ENCODE peak calls at places on chromosomes 5 and 9, in six cellular contexts. One of them, this sample, is unnamed.

GRCh38 chr5:112511920-112512319 is 92.8 kb upstream of the EPB41L4A start:
- DNase-seq in foreskin keratinocyte: no peak
- DNase-seq in heart right ventricle: no peak
- DNase-seq in mesothelial cell of epicardium: no peak
- DNase-seq in keratinocyte: no peak
- DNase-seq in nephron progenitor cell: no peak
- DNase-seq in this sample: no peak

GRCh38 chr5:923473-923873 is 30.8 kb downstream of the TRIP13 start:
- DNase-seq in keratinocyte: no peak
- DNase-seq in heart right ventricle: peak; percentile 88
- DNase-seq in foreskin keratinocyte: peak; percentile 33
- DNase-seq in nephron progenitor cell: peak; percentile 88
- DNase-seq in mesothelial cell of epicardium: peak; percentile 83
- DNase-seq in this sample: peak; percentile 87

GRCh38 chr9:116274293-116274692 is 120.7 kb downstream of the PAPPA start:
- DNase-seq in keratinocyte: no peak
- DNase-seq in nephron progenitor cell: no peak
- DNase-seq in foreskin keratinocyte: no peak
- DNase-seq in mesothelial cell of epicardium: no peak
- DNase-seq in heart right ventricle: no peak
- DNase-seq in this sample: no peak

GRCh38 chr5:181205735-181206401 is 872 bp upstream of the TRIM7 start:
- DNase-seq in nephron progenitor cell: peak; percentile 44
- DNase-seq in keratinocyte: no peak
- DNase-seq in foreskin keratinocyte: peak; percentile 40
- DNase-seq in mesothelial cell of epicardium: no peak
- DNase-seq in heart right ventricle: no peak
- DNase-seq in this sample: peak; percentile 20

GRCh38 chr9:93124793-93125192 is 9.3 kb downstream of the NINJ1 start:
- DNase-seq in keratinocyte: no peak
- DNase-seq in nephron progenitor cell: no peak
- DNase-seq in foreskin keratinocyte: no peak
- DNase-seq in heart right ventricle: no peak
- DNase-seq in mesothelial cell of epicardium: no peak
- DNase-seq in this sample: no peak

GRCh38 chr5:150523472-150524350 is 15.8 kb downstream of the NDST1 start:
- DNase-seq in nephron progenitor cell: peak; percentile 33
- DNase-seq in heart right ventricle: no peak
- DNase-seq in keratinocyte: no peak
- DNase-seq in foreskin keratinocyte: no peak
- DNase-seq in mesothelial cell of epicardium: no peak
- DNase-seq in this sample: peak; percentile 26

GRCh38 chr9:113479150-113479761 is 15.7 kb downstream of the RGS3 start:
- DNase-seq in mesothelial cell of epicardium: no peak
- DNase-seq in keratinocyte: no peak
- DNase-seq in nephron progenitor cell: no peak
- DNase-seq in heart right ventricle: no peak
- DNase-seq in foreskin keratinocyte: no peak
- DNase-seq in this sample: no peak

GRCh38 chr9:114911167-114911821 is 19.1 kb downstream of the TNFSF8 start:
- DNase-seq in nephron progenitor cell: peak; percentile 11
- DNase-seq in keratinocyte: no peak
- DNase-seq in heart right ventricle: no peak
- DNase-seq in mesothelial cell of epicardium: no peak
- DNase-seq in foreskin keratinocyte: peak; percentile 51
- DNase-seq in this sample: no peak

GRCh38 chr9:33374634-33375237 is 27.6 kb downstream of the AQP7 start:
- DNase-seq in keratinocyte: peak; percentile 40
- DNase-seq in nephron progenitor cell: peak; percentile 73
- DNase-seq in heart right ventricle: no peak
- DNase-seq in foreskin keratinocyte: peak; percentile 66
- DNase-seq in mesothelial cell of epicardium: peak; percentile 72
- DNase-seq in this sample: peak; percentile 62

GRCh38 chr9:86809968-86810367 is 137.3 kb downstream of the GAS1 start:
- DNase-seq in nephron progenitor cell: no peak
- DNase-seq in keratinocyte: no peak
- DNase-seq in mesothelial cell of epicardium: no peak
- DNase-seq in foreskin keratinocyte: no peak
- DNase-seq in heart right ventricle: no peak
- DNase-seq in this sample: no peak

GRCh38 chr9:61671276-61671973 is 481.6 kb downstream of the SPATA31A7 start:
- DNase-seq in mesothelial cell of epicardium: no peak
- DNase-seq in keratinocyte: no peak
- DNase-seq in nephron progenitor cell: no peak
- DNase-seq in foreskin keratinocyte: no peak
- DNase-seq in heart right ventricle: no peak
- DNase-seq in this sample: no peak

GRCh38 chr5:176864755-176865154 is 34.4 kb downstream of the HK3 start:
- DNase-seq in foreskin keratinocyte: no peak
- DNase-seq in keratinocyte: no peak
- DNase-seq in mesothelial cell of epicardium: no peak
- DNase-seq in nephron progenitor cell: no peak
- DNase-seq in heart right ventricle: no peak
- DNase-seq in this sample: no peak

GRCh38 chr9:127918201-127919107 is 1.6 kb upstream of the ST6GALNAC4 start:
- DNase-seq in foreskin keratinocyte: no peak
- DNase-seq in heart right ventricle: peak; percentile 51
- DNase-seq in keratinocyte: no peak
- DNase-seq in nephron progenitor cell: no peak
- DNase-seq in mesothelial cell of epicardium: no peak
- DNase-seq in this sample: no peak
- TF ChIP-seq CTCF in foreskin keratinocyte: no peak
- TF ChIP-seq CTCF in heart right ventricle: no peak
- TF ChIP-seq CTCF in keratinocyte: no peak
- TF ChIP-seq CTCF in nephron progenitor cell: peak; percentile 8
- TF ChIP-seq CTCF in mesothelial cell of epicardium: no peak
- TF ChIP-seq CTCF in this sample: no peak

DNA sequence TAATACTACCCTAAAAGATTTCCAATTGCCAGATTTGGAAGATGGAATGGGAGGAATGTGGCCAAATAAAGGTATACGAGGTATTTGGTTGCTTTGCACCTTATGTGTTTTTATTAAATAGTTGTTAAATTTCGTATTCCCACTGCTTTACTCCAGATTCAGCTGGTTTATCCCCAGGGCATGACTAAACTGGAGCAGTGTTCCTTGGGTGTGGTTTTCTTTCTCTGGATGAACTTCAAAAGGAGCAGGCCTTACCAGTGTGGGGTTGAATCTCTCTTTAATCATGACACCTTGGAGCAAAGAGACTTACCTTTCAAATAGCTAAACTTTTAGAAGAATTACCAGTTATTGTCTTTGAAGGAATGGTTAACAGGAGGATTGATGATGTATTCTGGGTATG is 121.7 kb upstream of the BNC2 start:
- DNase-seq in nephron progenitor cell: no peak
- DNase-seq in heart right ventricle: no peak
- DNase-seq in keratinocyte: no peak
- DNase-seq in mesothelial cell of epicardium: no peak
- DNase-seq in foreskin keratinocyte: peak; percentile 39
- DNase-seq in this sample: no peak
- TF ChIP-seq CTCF in nephron progenitor cell: no peak
- TF ChIP-seq CTCF in heart right ventricle: no peak
- TF ChIP-seq CTCF in keratinocyte: no peak
- TF ChIP-seq CTCF in mesothelial cell of epicardium: no peak
- TF ChIP-seq CTCF in foreskin keratinocyte: no peak
- TF ChIP-seq CTCF in this sample: no peak

GRCh38 chr9:84667571-84668203 is 1.8 kb upstream of the NTRK2 start:
- DNase-seq in keratinocyte: no peak
- DNase-seq in foreskin keratinocyte: peak; percentile 64
- DNase-seq in mesothelial cell of epicardium: peak; percentile 45
- DNase-seq in nephron progenitor cell: peak; percentile 34
- DNase-seq in heart right ventricle: no peak
- DNase-seq in this sample: peak; percentile 17
- TF ChIP-seq CTCF in keratinocyte: peak; percentile 45
- TF ChIP-seq CTCF in foreskin keratinocyte: peak; percentile 58
- TF ChIP-seq CTCF in mesothelial cell of epicardium: peak; percentile 51
- TF ChIP-seq CTCF in nephron progenitor cell: peak; percentile 55
- TF ChIP-seq CTCF in heart right ventricle: no peak
- TF ChIP-seq CTCF in this sample: peak; percentile 67

GRCh38 chr9:83177747-83178146 is 114.8 kb upstream of the RASEF start:
- DNase-seq in nephron progenitor cell: no peak
- DNase-seq in mesothelial cell of epicardium: no peak
- DNase-seq in foreskin keratinocyte: no peak
- DNase-seq in keratinocyte: no peak
- DNase-seq in heart right ventricle: no peak
- DNase-seq in this sample: no peak

GRCh38 chr9:83185517-83186192 is 122.7 kb upstream of the RASEF start:
- DNase-seq in keratinocyte: no peak
- DNase-seq in heart right ventricle: no peak
- DNase-seq in foreskin keratinocyte: no peak
- DNase-seq in nephron progenitor cell: no peak
- DNase-seq in mesothelial cell of epicardium: no peak
- DNase-seq in this sample: no peak

GRCh38 chr9:83178717-83179116 is 115.8 kb upstream of the RASEF start:
- DNase-seq in foreskin keratinocyte: no peak
- DNase-seq in mesothelial cell of epicardium: no peak
- DNase-seq in heart right ventricle: no peak
- DNase-seq in keratinocyte: no peak
- DNase-seq in nephron progenitor cell: no peak
- DNase-seq in this sample: no peak

GRCh38 chr9:83186354-83186753 is 123.4 kb upstream of the RASEF start:
- DNase-seq in heart right ventricle: no peak
- DNase-seq in foreskin keratinocyte: no peak
- DNase-seq in keratinocyte: no peak
- DNase-seq in nephron progenitor cell: no peak
- DNase-seq in mesothelial cell of epicardium: no peak
- DNase-seq in this sample: no peak

GRCh38 chr9:83182071-83182470 is 119.1 kb upstream of the RASEF start:
- DNase-seq in heart right ventricle: no peak
- DNase-seq in keratinocyte: no peak
- DNase-seq in mesothelial cell of epicardium: no peak
- DNase-seq in foreskin keratinocyte: no peak
- DNase-seq in nephron progenitor cell: no peak
- DNase-seq in this sample: no peak
- TF ChIP-seq CTCF in heart right ventricle: no peak
- TF ChIP-seq CTCF in keratinocyte: no peak
- TF ChIP-seq CTCF in mesothelial cell of epicardium: no peak
- TF ChIP-seq CTCF in foreskin keratinocyte: no peak
- TF ChIP-seq CTCF in nephron progenitor cell: no peak
- TF ChIP-seq CTCF in this sample: no peak

DNA sequence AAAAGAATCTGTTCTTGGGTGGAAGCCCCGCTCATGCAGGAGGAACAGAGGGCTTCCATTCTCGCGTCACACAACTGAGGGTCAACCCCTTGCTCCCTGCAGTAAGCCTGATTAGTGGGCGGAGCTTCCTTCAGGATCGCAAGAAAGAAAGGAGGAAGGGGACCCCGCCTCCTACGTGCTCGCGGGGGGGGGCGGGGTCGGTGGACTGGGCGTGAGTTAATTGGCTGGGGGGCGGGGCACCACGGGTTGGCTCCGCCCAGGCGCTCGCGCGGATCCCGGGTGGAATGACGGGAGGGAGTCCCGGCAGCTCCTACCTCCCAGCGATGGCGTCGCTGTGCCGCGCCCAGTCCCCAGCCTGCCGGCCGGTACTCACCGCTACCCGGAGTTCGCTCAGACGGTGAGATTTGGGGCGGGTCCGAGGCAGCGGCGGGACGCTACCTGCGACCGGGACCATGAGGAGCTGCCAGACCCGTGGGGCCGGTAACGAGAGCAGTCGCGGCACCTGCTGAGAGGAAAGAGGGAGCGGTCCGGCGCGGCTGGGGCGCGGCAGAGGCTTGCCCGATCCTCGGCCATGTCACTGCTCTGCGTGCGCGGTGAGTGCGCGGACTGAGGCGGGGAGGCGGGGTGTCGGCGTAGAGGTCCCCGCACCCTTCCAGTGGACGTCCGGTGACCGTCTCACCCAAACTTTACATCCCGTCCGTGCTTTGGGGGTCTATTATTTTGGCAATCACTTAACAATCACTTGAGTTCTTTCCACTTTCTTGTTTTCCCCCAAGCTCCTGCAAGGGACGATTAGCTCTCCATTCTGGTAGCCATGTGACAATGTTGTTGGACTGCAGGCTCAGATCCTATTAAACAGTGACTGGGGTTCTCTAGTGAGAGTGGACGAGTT is at the start of gene UNC13B:
- DNase-seq in mesothelial cell of epicardium: peak; percentile 97
- DNase-seq in foreskin keratinocyte: peak; percentile 86
- DNase-seq in keratinocyte: peak; percentile 52
- DNase-seq in nephron progenitor cell: peak; percentile 97
- DNase-seq in heart right ventricle: peak; percentile 96
- DNase-seq in this sample: peak; percentile 97
- TF ChIP-seq CTCF in mesothelial cell of epicardium: no peak
- TF ChIP-seq CTCF in foreskin keratinocyte: peak; percentile 39
- TF ChIP-seq CTCF in keratinocyte: peak; percentile 43
- TF ChIP-seq CTCF in nephron progenitor cell: no peak
- TF ChIP-seq CTCF in heart right ventricle: no peak
- TF ChIP-seq CTCF in this sample: peak; percentile 39

GRCh38 chr9:138100711-138101349 is 223.2 kb downstream of the CACNA1B start:
- DNase-seq in mesothelial cell of epicardium: peak; percentile 36
- DNase-seq in nephron progenitor cell: no peak
- DNase-seq in foreskin keratinocyte: no peak
- DNase-seq in heart right ventricle: no peak
- DNase-seq in keratinocyte: no peak
- DNase-seq in this sample: no peak
- TF ChIP-seq CTCF in mesothelial cell of epicardium: peak; percentile 20
- TF ChIP-seq CTCF in nephron progenitor cell: no peak
- TF ChIP-seq CTCF in foreskin keratinocyte: no peak
- TF ChIP-seq CTCF in heart right ventricle: peak; percentile 40
- TF ChIP-seq CTCF in keratinocyte: peak; percentile 4
- TF ChIP-seq CTCF in this sample: no peak

DNA sequence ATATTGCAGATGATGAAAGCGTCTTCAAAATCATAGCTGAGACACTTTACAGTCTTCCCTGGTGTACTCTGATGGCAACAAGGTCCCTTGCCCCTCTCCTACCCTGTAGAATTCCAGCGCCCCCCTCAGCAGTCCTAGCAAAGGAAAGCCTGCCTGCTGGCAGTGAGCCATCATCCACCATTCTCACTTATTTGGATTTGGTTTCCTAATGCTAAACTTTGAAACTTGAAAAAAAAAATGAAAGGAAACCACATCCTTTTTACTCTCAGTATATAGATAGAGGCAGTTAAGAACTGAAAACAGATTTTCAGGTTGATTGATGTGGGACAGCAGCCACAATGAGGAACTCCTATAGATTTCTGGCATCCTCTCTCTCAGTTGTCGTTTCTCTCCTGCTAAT is at the start of gene GZMA:
- DNase-seq in heart right ventricle: no peak
- DNase-seq in keratinocyte: no peak
- DNase-seq in nephron progenitor cell: no peak
- DNase-seq in mesothelial cell of epicardium: no peak
- DNase-seq in foreskin keratinocyte: no peak
- DNase-seq in this sample: no peak
- TF ChIP-seq CTCF in heart right ventricle: no peak
- TF ChIP-seq CTCF in keratinocyte: no peak
- TF ChIP-seq CTCF in nephron progenitor cell: no peak
- TF ChIP-seq CTCF in mesothelial cell of epicardium: no peak
- TF ChIP-seq CTCF in foreskin keratinocyte: no peak
- TF ChIP-seq CTCF in this sample: no peak